ENCODE peak calls at places on chromosomes 16 and 17, in nine cellular contexts. B is HS-5; N is effector memory CD4-positive, alpha-beta T cell; X is endodermal cell; G is GM12864; D is NCI-H1105 treated with DMSO at 0.1 percent for 48 hours; E is brain microvascular endothelial cell; S is caudate nucleus; U is stimulated activated CD8-positive, alpha-beta memory T cell treated with anti-CD3 and anti-CD28 coated beads, Interleukin-15, amount 100 ng/mL, for 24 hours. J is an unnamed sample.

GRCh38 chr16:83730812-83731211 is 77.0 kb upstream of the HSBP1 start:
- DNase-seq in N (no peak), U (no peak), S (no peak), B (no peak), X (no peak), D (no peak), G (no peak), E (no peak), J (no peak)

GRCh38 chr16:75250089-75250808 is 1.2 kb downstream of the BCAR1 start:
- DNase-seq in E (no peak), U (no peak), X (no peak), G (no peak), S (peak), B (no peak), N (no peak), D (no peak), J (no peak)

GRCh38 chr16:1524366-1524765 is 9.1 kb upstream of the TMEM204 start:
- DNase-seq in N (no peak), U (no peak), B (no peak), S (no peak), E (no peak), X (no peak), G (no peak), D (no peak), J (no peak)

GRCh38 chr17:14866266-14866665 is 398.9 kb downstream of the PMP22 start:
- DNase-seq in X (no peak), U (no peak), N (no peak), S (no peak), G (no peak), B (no peak), E (no peak), D (no peak), J (no peak)

GRCh38 chr17:63544467-63545301 is 5.6 kb upstream of the DCAF7 start:
- DNase-seq in B (no peak), N (no peak), X (peak), D (no peak), S (no peak), E (no peak), G (no peak), U (no peak), J (no peak)

GRCh38 chr17:4583796-4584124 is 569 bp upstream of the SMTNL2 start:
- DNase-seq in X (peak), G (no peak), U (no peak), N (no peak), D (peak), E (no peak), S (no peak), B (no peak), J (peak)

GRCh38 chr16:66344533-66345145 is 21.9 kb upstream of the CDH5 start:
- DNase-seq in X (peak), B (peak), U (no peak), D (no peak), E (peak), G (no peak), N (no peak), S (no peak), J (peak)

GRCh38 chr16:70590722-70591438 is 55.5 kb upstream of the IL34 start:
- DNase-seq in D (no peak), S (no peak), U (no peak), B (no peak), E (no peak), N (no peak), X (no peak), G (no peak), J (no peak)

GRCh38 chr16:58016841-58017446 is 8.6 kb upstream of the MMP15 start:
- DNase-seq in B (no peak), G (no peak), X (no peak), E (no peak), N (no peak), D (no peak), S (no peak), U (no peak), J (no peak)

GRCh38 chr16:58105619-58106018 is 23.6 kb downstream of the CFAP20 start:
- DNase-seq in G (no peak), X (no peak), S (no peak), U (no peak), E (no peak), B (no peak), D (no peak), N (no peak), J (no peak)

GRCh38 chr16:22374311-22375116 is at the start of gene CDR2:
- DNase-seq in X (peak), D (peak), B (peak), N (peak), U (peak), G (peak), S (peak), E (peak), J (peak)

GRCh38 chr17:7284911-7285310 is 3.4 kb downstream of the SLC2A4 start:
- DNase-seq in E (no peak), X (no peak), U (no peak), D (no peak), B (no peak), N (no peak), G (no peak), S (no peak), J (no peak)

GRCh38 chr16:55144656-55145055 is 179.3 kb upstream of the IRX6 start:
- DNase-seq in X (no peak), D (no peak), U (no peak), N (no peak), E (no peak), G (no peak), S (no peak), B (no peak), J (peak)

GRCh38 chr16:24999088-24999670 is 16.0 kb downstream of the ARHGAP17 start:
- DNase-seq in B (no peak), G (no peak), U (no peak), S (no peak), N (no peak), X (no peak), D (no peak), E (no peak), J (no peak)

GRCh38 chr17:7046127-7046724 is 2.3 kb upstream of the SLC16A11 start:
- DNase-seq in S (no peak), B (no peak), G (no peak), U (no peak), X (peak), N (peak), E (no peak), D (peak), J (no peak)

GRCh38 chr17:1714980-1715802 is 5.0 kb upstream of the TLCD2 start:
- DNase-seq in U (peak), N (peak), E (peak), B (peak), S (peak), X (peak), D (no peak), G (no peak), J (peak)

GRCh38 chr16:81562174-81562849 is 117.7 kb downstream of the CMIP start:
- DNase-seq in E (no peak), U (no peak), B (no peak), D (no peak), X (no peak), S (no peak), G (no peak), N (no peak), J (no peak)

GRCh38 chr17:21302711-21303425 is 18.4 kb downstream of the MAP2K3 start:
- DNase-seq in N (no peak), E (no peak), X (no peak), S (no peak), B (no peak), U (no peak), D (no peak), G (no peak), J (no peak)

GRCh38 chr16:85004587-85005205 is 6.6 kb downstream of the ZDHHC7 start:
- DNase-seq in U (no peak), D (no peak), G (no peak), B (peak), X (no peak), N (no peak), S (no peak), E (peak), J (peak)

GRCh38 chr16:19382887-19383816 is 34.5 kb upstream of the TMC5 start:
- DNase-seq in X (no peak), S (peak), D (peak), U (no peak), N (no peak), B (no peak), G (no peak), E (no peak), J (no peak)

GRCh38 chr17:6350806-6351205 is 84.1 kb downstream of the AIPL1 start:
- DNase-seq in S (no peak), G (no peak), E (no peak), U (no peak), X (peak), B (no peak), D (no peak), N (no peak), J (no peak)

GRCh38 chr16:57624806-57625500 is 3.5 kb upstream of the ADGRG1 start:
- DNase-seq in S (peak), D (no peak), U (no peak), N (no peak), G (no peak), B (no peak), X (no peak), E (no peak), J (no peak)

GRCh38 chr17:76755285-76755684 is 17.4 kb downstream of the MFSD11 start:
- DNase-seq in X (no peak), N (no peak), U (no peak), E (no peak), G (no peak), D (no peak), B (no peak), S (no peak), J (no peak)

GRCh38 chr17:61124562-61124961 is 275.1 kb upstream of the TBX2 start:
- DNase-seq in D (peak), S (no peak), N (no peak), E (no peak), U (no peak), B (no peak), X (no peak), G (no peak), J (no peak)

GRCh38 chr16:64475627-64476351 is 646.1 kb downstream of the CDH11 start:
- DNase-seq in N (no peak), D (no peak), S (peak), U (no peak), B (no peak), G (no peak), X (no peak), E (peak), J (no peak)

J was measured in foreskin fibroblast.